ENCODE peak calls at places on chromosome 9, in four cellular contexts. One of them, this sample, is unnamed.
A peak's percentile ranks its signal among the peaks of the same experiment; 100 is the strongest.

GRCh38 chr9:21305213-21305612 is at the start of gene IFNA5:
- DNase-seq in spleen: no peak
- DNase-seq in OCI-LY7: no peak
- DNase-seq in D341Med: no peak
- DNase-seq in this sample: no peak

GRCh38 chr9:88723751-88724150 is 188.8 kb downstream of the NXNL2 start:
- DNase-seq in spleen: no peak
- DNase-seq in D341Med: no peak
- DNase-seq in OCI-LY7: no peak
- DNase-seq in this sample: no peak

GRCh38 chr9:82560457-82560904 is 502.5 kb downstream of the RASEF start:
- DNase-seq in D341Med: no peak
- DNase-seq in OCI-LY7: no peak
- DNase-seq in spleen: no peak
- DNase-seq in this sample: peak; percentile 32

GRCh38 chr9:110615526-110615925 is 36.0 kb upstream of the SVEP1 start:
- DNase-seq in D341Med: no peak
- DNase-seq in OCI-LY7: no peak
- DNase-seq in spleen: no peak
- DNase-seq in this sample: no peak

GRCh38 chr9:18566125-18566524 is 92.2 kb downstream of the ADAMTSL1 start:
- DNase-seq in spleen: no peak
- DNase-seq in D341Med: no peak
- DNase-seq in OCI-LY7: no peak
- DNase-seq in this sample: no peak

GRCh38 chr9:93149361-93149760 is 15.3 kb upstream of the NINJ1 start:
- DNase-seq in OCI-LY7: no peak
- DNase-seq in spleen: no peak
- DNase-seq in D341Med: no peak
- DNase-seq in this sample: no peak

GRCh38 chr9:133327834-133328484 is 8.0 kb downstream of the SURF6 start:
- DNase-seq in D341Med: no peak
- DNase-seq in OCI-LY7: no peak
- DNase-seq in spleen: peak; percentile 32
- DNase-seq in this sample: no peak

GRCh38 chr9:18928711-18929110 is 104.3 kb downstream of the SAXO1 start:
- DNase-seq in spleen: no peak
- DNase-seq in OCI-LY7: no peak
- DNase-seq in D341Med: no peak
- DNase-seq in this sample: no peak

GRCh38 chr9:137068539-137069507 is 1.5 kb downstream of the SAPCD2 start:
- DNase-seq in D341Med: no peak
- DNase-seq in spleen: peak; percentile 78
- DNase-seq in OCI-LY7: no peak
- DNase-seq in this sample: no peak

GRCh38 chr9:9753266-9753665 is 859.5 kb downstream of the PTPRD start:
- DNase-seq in spleen: no peak
- DNase-seq in OCI-LY7: no peak
- DNase-seq in D341Med: no peak
- DNase-seq in this sample: no peak

GRCh38 chr9:134571326-134571871 is 70.2 kb upstream of the COL5A1 start:
- DNase-seq in OCI-LY7: no peak
- DNase-seq in spleen: no peak
- DNase-seq in D341Med: no peak
- DNase-seq in this sample: peak; percentile 2

GRCh38 chr9:104094534-104095020 is 468 bp downstream of the SMC2 start:
- DNase-seq in OCI-LY7: no peak
- DNase-seq in spleen: no peak
- DNase-seq in D341Med: no peak
- DNase-seq in this sample: no peak

GRCh38 chr9:135085830-135086546 is 1.5 kb upstream of the OLFM1 start:
- DNase-seq in spleen: peak; percentile 82
- DNase-seq in OCI-LY7: peak; percentile 26
- DNase-seq in D341Med: peak; percentile 85
- DNase-seq in this sample: peak; percentile 79

GRCh38 chr9:116750543-116750942 is 63.4 kb downstream of the TRIM32 start:
- DNase-seq in D341Med: no peak
- DNase-seq in OCI-LY7: no peak
- DNase-seq in spleen: no peak
- DNase-seq in this sample: no peak

GRCh38 chr9:11618241-11618805 is 1005.5 kb upstream of the PTPRD start:
- DNase-seq in D341Med: peak; percentile 23
- DNase-seq in OCI-LY7: no peak
- DNase-seq in spleen: no peak
- DNase-seq in this sample: no peak

GRCh38 chr9:123360161-123361085 is 4.4 kb downstream of the CRB2 start:
- DNase-seq in OCI-LY7: peak; percentile 50
- DNase-seq in D341Med: peak; percentile 96
- DNase-seq in spleen: no peak
- DNase-seq in this sample: peak; percentile 95

GRCh38 chr9:137462396-137463193 is 3.5 kb upstream of the NSMF start:
- DNase-seq in OCI-LY7: no peak
- DNase-seq in D341Med: no peak
- DNase-seq in spleen: no peak
- DNase-seq in this sample: no peak

GRCh38 chr9:133134419-133135190 is 13.6 kb upstream of the RALGDS start:
- DNase-seq in spleen: no peak
- DNase-seq in OCI-LY7: no peak
- DNase-seq in D341Med: no peak
- DNase-seq in this sample: peak; percentile 47

GRCh38 chr9:94210616-94211603 is 48.2 kb upstream of the ZNF169 start:
- DNase-seq in D341Med: no peak
- DNase-seq in spleen: no peak
- DNase-seq in OCI-LY7: no peak
- DNase-seq in this sample: no peak

GRCh38 chr9:115254217-115254616 is 136.3 kb upstream of the TNC start:
- DNase-seq in OCI-LY7: no peak
- DNase-seq in D341Med: no peak
- DNase-seq in spleen: no peak
- DNase-seq in this sample: no peak

GRCh38 chr9:89012294-89013042 is 21.2 kb downstream of the S1PR3 start:
- DNase-seq in spleen: no peak
- DNase-seq in D341Med: no peak
- DNase-seq in OCI-LY7: no peak
- DNase-seq in this sample: no peak

GRCh38 chr9:137320555-137321384 is 18.7 kb upstream of the NRARP start:
- DNase-seq in spleen: peak; percentile 90
- DNase-seq in D341Med: peak; percentile 26
- DNase-seq in OCI-LY7: peak; percentile 93
- DNase-seq in this sample: no peak

GRCh38 chr9:128818839-128819715 is 777 bp downstream of the ENDOG start:
- DNase-seq in OCI-LY7: peak; percentile 62
- DNase-seq in D341Med: peak; percentile 79
- DNase-seq in spleen: peak; percentile 90
- DNase-seq in this sample: peak; percentile 36

GRCh38 chr9:130149654-130150286 is 22.4 kb upstream of the NCS1 start:
- DNase-seq in D341Med: no peak
- DNase-seq in OCI-LY7: no peak
- DNase-seq in spleen: no peak
- DNase-seq in this sample: no peak

GRCh38 chr9:38421498-38422211 is 2.6 kb downstream of the IGFBPL1 start:
- DNase-seq in spleen: no peak
- DNase-seq in OCI-LY7: no peak
- DNase-seq in D341Med: peak; percentile 48
- DNase-seq in this sample: no peak

GRCh38 chr9:109383356-109383755 is 62.5 kb upstream of the EPB41L4B start:
- DNase-seq in D341Med: no peak
- DNase-seq in spleen: no peak
- DNase-seq in OCI-LY7: no peak
- DNase-seq in this sample: no peak

GRCh38 chr9:96497117-96497399 is 47.1 kb downstream of the HABP4 start:
- DNase-seq in spleen: no peak
- DNase-seq in D341Med: no peak
- DNase-seq in OCI-LY7: no peak
- DNase-seq in this sample: no peak

GRCh38 chr9:116163293-116164055 is 9.9 kb downstream of the PAPPA start:
- DNase-seq in spleen: no peak
- DNase-seq in OCI-LY7: peak; percentile 2
- DNase-seq in D341Med: peak; percentile 30
- DNase-seq in this sample: no peak

GRCh38 chr9:93635186-93636107 is 59.1 kb downstream of the PHF2 start:
- DNase-seq in OCI-LY7: no peak
- DNase-seq in D341Med: peak; percentile 14
- DNase-seq in spleen: peak; percentile 50
- DNase-seq in this sample: no peak

GRCh38 chr9:136955943-136956335 is 3.9 kb downstream of the LCN12 start:
- DNase-seq in D341Med: no peak
- DNase-seq in OCI-LY7: no peak
- DNase-seq in spleen: no peak
- DNase-seq in this sample: no peak

GRCh38 chr9:131290039-131290766 is 680 bp downstream of the PLPP7 start:
- DNase-seq in OCI-LY7: no peak
- DNase-seq in D341Med: no peak
- DNase-seq in spleen: no peak
- DNase-seq in this sample: no peak

GRCh38 chr9:81826541-81826906 is 101.7 kb upstream of the SPATA31D4 start:
- DNase-seq in OCI-LY7: no peak
- DNase-seq in spleen: no peak
- DNase-seq in D341Med: no peak
- DNase-seq in this sample: no peak

GRCh38 chr9:132994410-132995120 is 16.1 kb downstream of the GFI1B start:
- DNase-seq in D341Med: peak; percentile 14
- DNase-seq in OCI-LY7: peak; percentile 32
- DNase-seq in spleen: peak; percentile 73
- DNase-seq in this sample: peak; percentile 36

GRCh38 chr9:107094370-107094769 is 188.7 kb upstream of the RAD23B start:
- DNase-seq in D341Med: no peak
- DNase-seq in OCI-LY7: no peak
- DNase-seq in spleen: no peak
- DNase-seq in this sample: no peak